ENCODE peak calls at places on chromosomes 7 and 10, in six cellular contexts. X is pancreas; J is H9; B is effector memory CD4-positive, alpha-beta T cell; T is fibroblast of lung; F is endothelial cell of umbilical vein. P is an unnamed sample.
A peak's percentile ranks its signal among the peaks of the same experiment; 100 is the strongest.

GRCh38 chr10:24806262-24806661 is 82.6 kb upstream of the ARHGAP21 start:
- DNase-seq in X (no peak), J (no peak), B (no peak), T (no peak), F (no peak), P (no peak)

GRCh38 chr7:113113912-113114311 is 4.4 kb downstream of the SMIM30 start:
- DNase-seq in X (no peak), J (peak; percentile 34), B (no peak), T (no peak), F (no peak), P (peak; percentile 27)

GRCh38 chr7:132836746-132837145 is 245.1 kb downstream of the CHCHD3 start:
- DNase-seq in X (no peak), J (no peak), B (no peak), T (peak; percentile 64), F (no peak), P (no peak)

GRCh38 chr7:10708447-10708846 is 265.2 kb upstream of the PHF14 start:
- DNase-seq in X (peak; percentile 13), J (peak; percentile 52), B (no peak), T (no peak), F (no peak), P (peak; percentile 68)

GRCh38 chr7:122415510-122415909 is 111.0 kb upstream of the FEZF1 start:
- DNase-seq in X (no peak), J (no peak), B (no peak), T (no peak), F (no peak), P (no peak)

GRCh38 chr10:61902448-61903183 is 1.1 kb downstream of the ARID5B start:
- DNase-seq in X (peak; percentile 37), J (peak; percentile 50), B (peak; percentile 56), T (peak; percentile 71), F (peak; percentile 84), P (peak; percentile 27)

GRCh38 chr10:3124412-3125175 is 48.0 kb downstream of the PITRM1 start:
- DNase-seq in X (no peak), J (no peak), B (no peak), T (no peak), F (no peak), P (no peak)

GRCh38 chr7:33837356-33837851 is 67.9 kb upstream of the BMPER start:
- DNase-seq in X (no peak), J (no peak), B (no peak), T (no peak), F (no peak), P (no peak)

GRCh38 chr10:110923856-110924493 is 4.6 kb downstream of the SHOC2 start:
- DNase-seq in X (no peak), J (no peak), B (no peak), T (no peak), F (no peak), P (no peak)

GRCh38 chr10:127415116-127415515 is 134.0 kb upstream of the NPS start:
- DNase-seq in X (no peak), J (no peak), B (no peak), T (no peak), F (no peak), P (no peak)

GRCh38 chr7:112938895-112939588 is 147.6 kb downstream of the GPR85 start:
- DNase-seq in X (peak; percentile 22), J (peak; percentile 76), B (no peak), T (peak; percentile 53), F (peak; percentile 50), P (peak; percentile 35)

GRCh38 chr7:93910076-93910994 is 4.0 kb downstream of the GNGT1 start:
- DNase-seq in X (peak; percentile 4), J (no peak), B (no peak), T (peak; percentile 86), F (peak; percentile 86), P (no peak)

GRCh38 chr10:129963076-129963830 is 821 bp downstream of the EBF3 start:
- DNase-seq in X (no peak), J (peak; percentile 66), B (no peak), T (peak; percentile 24), F (peak; percentile 40), P (no peak)

GRCh38 chr10:131888186-131888604 is 12.6 kb upstream of the PPP2R2D start:
- DNase-seq in X (no peak), J (no peak), B (no peak), T (peak; percentile 39), F (no peak), P (no peak)

GRCh38 chr10:105023706-105024105 is 382.6 kb downstream of the SORCS3 start:
- DNase-seq in X (no peak), J (no peak), B (no peak), T (peak; percentile 68), F (no peak), P (no peak)

GRCh38 chr7:97118306-97118917 is 914 bp downstream of the SDHAF3 start:
- DNase-seq in X (no peak), J (no peak), B (no peak), T (no peak), F (no peak), P (no peak)

GRCh38 chr10:49361178-49361554 is 34.7 kb downstream of the DRGX start:
- DNase-seq in X (no peak), J (no peak), B (no peak), T (no peak), F (no peak), P (no peak)

GRCh38 chr7:134823400-134823799 is 44.0 kb downstream of the CALD1 start:
- DNase-seq in X (no peak), J (no peak), B (no peak), T (peak; percentile 91), F (no peak), P (no peak)

GRCh38 chr7:75847707-75848106 is 31.1 kb upstream of the RHBDD2 start:
- DNase-seq in X (no peak), J (no peak), B (no peak), T (no peak), F (no peak), P (no peak)

GRCh38 chr10:27437775-27438174 is 66.3 kb upstream of the RAB18 start:
- DNase-seq in X (no peak), J (no peak), B (no peak), T (no peak), F (no peak), P (no peak)

GRCh38 chr10:61973923-61974322 is 72.4 kb downstream of the ARID5B start:
- DNase-seq in X (no peak), J (no peak), B (no peak), T (no peak), F (no peak), P (no peak)

GRCh38 chr10:47104786-47105385 is 193.7 kb downstream of the PTPN20 start:
- DNase-seq in X (no peak), J (no peak), B (no peak), T (no peak), F (no peak), P (no peak)

GRCh38 chr7:128833939-128834310 is 3.7 kb downstream of the FLNC start:
- DNase-seq in X (no peak), J (no peak), B (no peak), T (no peak), F (no peak), P (no peak)

GRCh38 chr7:106367018-106367420 is 82.2 kb upstream of the NAMPT start:
- DNase-seq in X (no peak), J (no peak), B (no peak), T (peak; percentile 14), F (peak; percentile 15), P (peak; percentile 24)

GRCh38 chr7:100082978-100083377 is 1.5 kb upstream of the ZNF3 start:
- DNase-seq in X (no peak), J (no peak), B (no peak), T (no peak), F (no peak), P (no peak)
- H3K27ac ChIP-seq in X (no peak overlapping the region), J (no peak overlapping the region), B (no peak overlapping the region), T (no peak overlapping the region), F (peak overlapping the region; percentile 42), P (no peak overlapping the region)

GRCh38 chr10:31136951-31137885 is 105.6 kb upstream of the ZNF438 start:
- DNase-seq in X (no peak), J (no peak), B (no peak), T (peak; percentile 75), F (peak; percentile 54), P (no peak)
- H3K9me3 ChIP-seq in X (no peaks in the 10 kb centered on the region), J (no peaks in the 10 kb centered on the region), B (no peaks in the 10 kb centered on the region), T (no peaks in the 10 kb centered on the region), F (no peaks in the 10 kb centered on the region), P (no peaks in the 10 kb centered on the region)

GRCh38 chr10:116767235-116767634 is 24.9 kb upstream of the HSPA12A start:
- DNase-seq in X (no peak), J (no peak), B (no peak), T (peak; percentile 5), F (no peak), P (peak; percentile 40)

GRCh38 chr10:116768786-116769185 is 26.4 kb upstream of the HSPA12A start:
- DNase-seq in X (no peak), J (no peak), B (no peak), T (no peak), F (no peak), P (no peak)

GRCh38 chr10:116765549-116766162 is 23.3 kb upstream of the HSPA12A start:
- DNase-seq in X (peak; percentile 34), J (peak; percentile 48), B (no peak), T (no peak), F (peak; percentile 8), P (peak; percentile 48)

GRCh38 chr10:116764979-116765378 is 22.6 kb upstream of the HSPA12A start:
- DNase-seq in X (no peak), J (no peak), B (no peak), T (no peak), F (no peak), P (no peak)

DNA sequence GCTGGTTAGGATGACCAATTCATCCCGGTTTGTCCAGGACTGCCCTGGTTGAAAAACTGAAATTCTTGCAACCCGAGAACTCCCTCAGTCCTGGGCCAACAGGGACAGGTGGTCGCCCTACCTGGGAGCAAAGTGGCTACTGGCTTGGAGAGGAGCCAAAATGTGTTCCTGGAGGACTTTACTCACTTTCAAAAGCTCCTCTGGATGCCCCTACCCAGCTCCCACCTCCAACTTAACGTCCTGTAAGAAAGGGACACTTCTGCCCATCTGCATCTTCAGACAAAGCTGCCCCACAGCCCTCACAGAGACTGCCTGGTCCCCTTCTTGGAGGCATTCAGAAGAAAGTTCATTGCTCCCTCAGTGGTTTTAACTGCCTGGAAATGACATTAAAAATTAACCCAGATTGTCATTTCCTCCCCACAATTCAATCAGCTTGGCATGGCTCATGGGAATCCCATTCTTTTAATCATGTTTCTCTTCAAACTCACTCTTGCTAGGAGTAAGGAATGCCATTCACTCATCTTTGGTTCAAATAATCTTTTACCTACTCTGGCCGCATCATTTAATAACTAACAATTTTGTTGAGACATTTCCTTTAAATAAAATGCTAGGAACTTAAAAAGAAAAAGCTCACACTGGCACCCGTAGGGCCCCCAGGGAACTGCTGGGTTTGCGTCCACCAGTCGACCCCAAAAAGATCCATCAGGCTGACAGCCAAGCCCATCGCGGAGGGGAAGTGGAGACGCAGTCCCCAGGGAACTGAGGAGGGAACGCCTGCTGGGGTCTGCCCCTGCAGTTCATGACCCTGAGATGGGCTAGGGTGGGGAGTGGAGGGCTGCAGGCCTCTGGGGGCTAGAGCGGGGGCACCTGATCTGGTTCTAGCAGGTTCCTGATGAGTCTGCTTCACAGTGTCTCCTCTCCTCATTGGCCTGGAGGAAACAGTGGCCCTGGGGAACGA is 24.2 kb upstream of the HSPA12A start:
- DNase-seq in X (no peak), J (no peak), B (no peak), T (no peak), F (no peak), P (no peak)
- H3K27ac ChIP-seq in X (no peak overlapping the region), J (no peak overlapping the region), B (no peak overlapping the region), T (no peak overlapping the region), F (no peak overlapping the region), P (no peak overlapping the region)

DNA sequence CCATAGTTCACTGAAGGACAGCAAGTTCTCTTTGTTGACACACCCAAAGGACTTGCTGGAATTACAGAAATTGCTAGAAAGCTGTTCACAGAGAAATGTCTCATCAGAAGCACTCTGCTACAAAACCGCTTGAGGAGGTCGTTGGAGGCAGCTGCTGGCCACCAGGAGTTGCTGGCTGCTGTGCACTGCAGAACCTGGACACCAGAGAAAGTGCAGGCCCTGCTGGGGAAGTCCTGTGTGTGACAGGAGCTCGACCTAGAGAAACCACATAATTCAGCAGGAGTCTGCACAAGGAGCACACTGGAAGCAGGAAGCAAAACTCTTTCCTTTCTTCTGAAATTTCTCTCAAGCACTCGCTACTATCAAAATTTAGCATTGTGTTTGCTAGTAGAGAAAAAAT is 461.5 kb upstream of the GHITM start:
- DNase-seq in X (no peak), J (no peak), B (no peak), T (peak; percentile 15), F (no peak), P (no peak)
- H3K9me3 ChIP-seq in X (no peaks in the 10 kb centered on the region), J (no peaks in the 10 kb centered on the region), B (no peaks in the 10 kb centered on the region), T (no peaks in the 10 kb centered on the region), F (no peaks in the 10 kb centered on the region), P (no peaks in the 10 kb centered on the region)